ENCODE peak calls at places on chromosomes 13 and 19, in seven cellular contexts. V is transverse colon, S is heart left ventricle, P is body of pancreas, I is lower leg skin, D is uterus, B is A549. K is an unnamed sample.

GRCh38 chr19:31109626-31110025 is 239.6 kb downstream of the TSHZ3 start:
- DNase-seq in V (no peak), S (no peak), P (no peak), I (no peak), D (no peak), B (no peak), K (no peak)

GRCh38 chr13:85709072-85709471 is 90.1 kb downstream of the SLITRK6 start:
- DNase-seq in V (no peak), S (no peak), P (no peak), I (no peak), D (no peak), B (no peak), K (no peak)

GRCh38 chr13:31053098-31053497 is 108.6 kb downstream of the HSPH1 start:
- DNase-seq in V (no peak), S (no peak), P (no peak), I (peak; percentile 59), D (no peak), B (no peak), K (peak; percentile 52)

GRCh38 chr13:61414686-61415664 is 674 bp downstream of the PCDH20 start:
- DNase-seq in V (peak; percentile 71), S (peak; percentile 12), P (peak; percentile 31), I (peak; percentile 83), D (no peak), B (no peak), K (peak; percentile 64)

GRCh38 chr13:72985610-72986009 is 73.2 kb upstream of the KLF5 start:
- DNase-seq in V (no peak), S (no peak), P (no peak), I (no peak), D (no peak), B (no peak), K (no peak)

GRCh38 chr13:94620286-94620896 is 18.7 kb downstream of the GPR180 start:
- DNase-seq in V (no peak), S (no peak), P (no peak), I (no peak), D (no peak), B (peak; percentile 13), K (no peak)

GRCh38 chr13:66001136-66001535 is 1229.0 kb downstream of the PCDH9 start:
- DNase-seq in V (no peak), S (no peak), P (no peak), I (no peak), D (no peak), B (no peak), K (no peak)

GRCh38 chr19:13959141-13959961 is 7.0 kb downstream of the DCAF15 start:
- DNase-seq in V (no peak), S (no peak), P (no peak), I (no peak), D (no peak), B (no peak), K (no peak)

GRCh38 chr13:95451656-95452055 is 100.9 kb upstream of the CLDN10 start:
- DNase-seq in V (no peak), S (no peak), P (no peak), I (no peak), D (no peak), B (no peak), K (no peak)

GRCh38 chr19:18501832-18502231 is 20.0 kb downstream of the ELL start:
- DNase-seq in V (peak; percentile 54), S (peak; percentile 62), P (peak; percentile 64), I (no peak), D (no peak), B (no peak), K (peak; percentile 80)

GRCh38 chr13:43132228-43132627 is 108.8 kb downstream of the DNAJC15 start:
- DNase-seq in V (peak; percentile 42), S (no peak), P (peak; percentile 23), I (no peak), D (no peak), B (peak; percentile 19), K (no peak)

GRCh38 chr19:18896421-18896841 is 473 bp upstream of the CERS1 start:
- DNase-seq in V (no peak), S (no peak), P (no peak), I (no peak), D (no peak), B (peak; percentile 35), K (no peak)

GRCh38 chr19:10550336-10550735 is 6.6 kb downstream of the ATG4D start:
- DNase-seq in V (no peak), S (no peak), P (no peak), I (no peak), D (no peak), B (no peak), K (no peak)

GRCh38 chr19:19371056-19371455 is 34.4 kb upstream of the GATAD2A start:
- DNase-seq in V (peak; percentile 33), S (no peak), P (no peak), I (no peak), D (no peak), B (no peak), K (no peak)

GRCh38 chr13:31424130-31424729 is 224.5 kb downstream of the B3GLCT start:
- DNase-seq in V (peak; percentile 78), S (peak; percentile 64), P (peak; percentile 75), I (peak; percentile 93), D (peak; percentile 77), B (peak; percentile 60), K (peak; percentile 86)

GRCh38 chr19:36115453-36116343 is at the start of gene TBCB:
- DNase-seq in V (peak; percentile 90), S (peak; percentile 83), P (no peak), I (peak; percentile 96), D (peak; percentile 84), B (peak; percentile 86), K (peak; percentile 90)
- TF ChIP-seq POLR2A in V (peak; percentile 46), S (no peak), P (no peak), I (no peak), D (peak; percentile 77), B (peak; percentile 92), K (no peak)

GRCh38 chr19:51091895-51092873 is 9.5 kb upstream of the KLK14 start:
- DNase-seq in V (no peak), S (no peak), P (no peak), I (no peak), D (no peak), B (no peak), K (no peak)

GRCh38 chr19:51091126-51091525 is 8.4 kb upstream of the KLK14 start:
- DNase-seq in V (no peak), S (no peak), P (no peak), I (no peak), D (no peak), B (no peak), K (no peak)

GRCh38 chr19:51093066-51093465 is 10.4 kb upstream of the KLK14 start:
- DNase-seq in V (no peak), S (no peak), P (no peak), I (no peak), D (no peak), B (no peak), K (no peak)

GRCh38 chr19:51094696-51095279 is 12.1 kb upstream of the KLK14 start:
- DNase-seq in V (no peak), S (no peak), P (peak; percentile 52), I (no peak), D (no peak), B (peak; percentile 62), K (no peak)

DNA sequence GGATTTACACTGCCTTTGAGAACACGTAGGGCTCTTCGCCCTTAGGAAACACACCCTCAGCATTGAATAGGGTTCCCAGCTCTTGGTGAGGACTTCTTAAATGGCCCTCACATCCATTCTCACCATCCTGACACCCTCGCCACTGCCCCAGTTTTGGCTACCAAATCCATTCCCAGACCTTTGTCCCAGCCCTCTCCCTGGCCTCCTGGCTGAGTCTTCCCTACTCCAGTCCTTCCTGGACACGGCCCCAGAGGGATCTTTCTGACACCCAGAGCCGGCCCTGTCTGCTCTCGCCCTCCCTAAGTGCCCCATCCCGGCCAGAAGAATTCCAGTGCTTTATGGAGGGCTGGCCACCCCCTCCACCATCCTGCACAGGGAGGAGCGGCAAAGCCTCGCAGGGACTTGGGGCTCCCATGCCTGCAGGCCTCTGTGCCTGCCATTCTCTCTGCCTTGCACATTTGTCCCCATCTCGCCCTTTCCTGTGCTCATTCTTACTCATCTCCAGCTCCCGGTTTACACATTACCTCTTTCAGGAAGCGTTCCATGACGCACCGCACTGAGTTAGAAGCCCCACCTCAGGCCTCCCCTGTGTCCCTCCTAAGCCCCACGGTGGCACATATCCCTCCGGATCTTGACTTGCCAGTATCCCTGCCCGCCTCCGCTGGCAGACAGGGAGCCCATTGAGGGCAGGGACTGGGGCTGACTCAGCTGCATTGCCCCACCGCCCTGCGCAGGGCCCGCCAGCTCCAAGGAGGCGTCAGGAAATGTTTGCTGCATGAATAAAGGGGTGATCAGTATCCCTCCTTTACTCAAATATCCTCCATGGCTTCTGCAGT is 11.0 kb upstream of the KLK14 start:
- DNase-seq in V (no peak), S (no peak), P (no peak), I (no peak), D (no peak), B (no peak), K (no peak)
- TF ChIP-seq POLR2A in V (no peak), S (no peak), P (no peak), I (no peak), D (no peak), B (no peak), K (no peak)

GRCh38 chr19:1307320-1307719 is 21.6 kb downstream of the EFNA2 start:
- DNase-seq in V (no peak), S (no peak), P (no peak), I (no peak), D (no peak), B (no peak), K (no peak)
- TF ChIP-seq POLR2A in V (no peak), S (no peak), P (no peak), I (no peak), D (no peak), B (no peak), K (no peak)

GRCh38 chr13:110232146-110232545 is 74.8 kb downstream of the COL4A1 start:
- DNase-seq in V (no peak), S (no peak), P (no peak), I (no peak), D (no peak), B (no peak), K (no peak)

GRCh38 chr13:110229905-110230563 is 76.9 kb downstream of the COL4A1 start:
- DNase-seq in V (no peak), S (no peak), P (no peak), I (no peak), D (no peak), B (no peak), K (no peak)

GRCh38 chr13:110230661-110231347 is 76.2 kb downstream of the COL4A1 start:
- DNase-seq in V (no peak), S (no peak), P (no peak), I (no peak), D (no peak), B (no peak), K (no peak)

GRCh38 chr13:110232756-110233155 is 74.2 kb downstream of the COL4A1 start:
- DNase-seq in V (no peak), S (no peak), P (no peak), I (no peak), D (no peak), B (no peak), K (no peak)

DNA sequence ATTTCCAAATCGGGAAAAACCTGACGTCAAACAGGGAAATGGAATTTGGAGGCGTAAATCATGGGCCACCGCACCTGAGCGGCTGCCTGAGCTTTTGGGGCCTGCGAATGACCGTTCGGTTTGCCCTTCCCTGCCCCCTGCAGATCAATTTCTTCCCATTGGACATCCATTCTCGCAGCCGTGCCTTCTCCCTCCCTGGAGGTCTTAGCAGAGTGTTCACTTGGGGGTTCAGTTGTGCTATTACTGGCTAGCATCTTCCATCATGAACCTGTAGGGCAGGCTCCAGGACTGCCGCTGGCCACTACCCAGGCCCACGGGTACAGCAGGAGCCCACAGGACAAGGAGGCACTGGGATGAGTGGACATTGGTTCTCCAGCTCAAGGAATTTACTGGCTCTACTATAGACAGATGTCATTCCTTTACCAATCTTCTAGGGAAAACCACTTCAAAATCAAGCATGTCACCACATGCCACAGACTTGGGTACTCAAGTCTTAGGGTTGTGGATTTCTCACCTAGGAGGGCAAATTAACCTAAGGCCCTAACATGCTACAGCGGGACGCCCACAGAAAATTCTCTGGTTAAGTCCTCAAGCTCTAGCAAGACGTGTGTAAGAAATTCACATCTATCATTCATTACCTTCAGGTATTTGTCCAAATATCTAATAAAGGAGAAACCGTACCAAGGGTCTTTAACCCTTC is 75.5 kb downstream of the COL4A1 start:
- DNase-seq in V (no peak), S (no peak), P (no peak), I (no peak), D (no peak), B (no peak), K (no peak)
- TF ChIP-seq POLR2A in V (no peak), S (no peak), P (no peak), I (no peak), D (no peak), B (no peak), K (no peak)

K was measured in suprapubic skin.